ENCODE peak calls at places on chromosome 3, in five cellular contexts. R, H, V, B and S are unnamed samples.

GRCh38 chr3:184177767-184178306 is 3.2 kb downstream of the AP2M1 start:
- DNase-seq in H (no peak), B (no peak), V (no peak), R (no peak), S (no peak)

GRCh38 chr3:133466531-133467386 is 66.9 kb downstream of the BFSP2 start:
- DNase-seq in B (no peak), V (no peak), H (no peak), R (no peak), S (no peak)

GRCh38 chr3:50574280-50574831 is 5.0 kb downstream of the HEMK1 start:
- DNase-seq in H (no peak), V (no peak), R (no peak), B (no peak), S (no peak)

GRCh38 chr3:74066456-74066855 is 441.7 kb upstream of the PDZRN3 start:
- DNase-seq in B (no peak), H (no peak), V (no peak), R (no peak), S (no peak)

GRCh38 chr3:4071481-4072184 is 231.5 kb upstream of the SETMAR start:
- DNase-seq in H (no peak), R (no peak), B (no peak), V (no peak), S (no peak)

GRCh38 chr3:77693147-77693546 is 653.2 kb downstream of the ROBO2 start:
- DNase-seq in R (no peak), V (no peak), H (no peak), B (no peak), S (no peak)

GRCh38 chr3:186414735-186415419 is 52.8 kb upstream of the DGKG start:
- DNase-seq in H (no peak), V (no peak), B (no peak), R (no peak), S (no peak)

GRCh38 chr3:40152482-40153133 is 156.9 kb upstream of the EIF1B start:
- DNase-seq in H (no peak), V (no peak), B (no peak), R (no peak), S (no peak)

GRCh38 chr3:185063431-185063830 is 89.4 kb downstream of the C3orf70 start:
- DNase-seq in B (no peak), V (no peak), H (no peak), R (no peak), S (no peak)

GRCh38 chr3:117719316-117719926 is 1009.8 kb downstream of the TUSC7 start:
- DNase-seq in H (peak; percentile 8), B (no peak), V (peak; percentile 11), R (peak; percentile 36), S (peak; percentile 0)

DNA sequence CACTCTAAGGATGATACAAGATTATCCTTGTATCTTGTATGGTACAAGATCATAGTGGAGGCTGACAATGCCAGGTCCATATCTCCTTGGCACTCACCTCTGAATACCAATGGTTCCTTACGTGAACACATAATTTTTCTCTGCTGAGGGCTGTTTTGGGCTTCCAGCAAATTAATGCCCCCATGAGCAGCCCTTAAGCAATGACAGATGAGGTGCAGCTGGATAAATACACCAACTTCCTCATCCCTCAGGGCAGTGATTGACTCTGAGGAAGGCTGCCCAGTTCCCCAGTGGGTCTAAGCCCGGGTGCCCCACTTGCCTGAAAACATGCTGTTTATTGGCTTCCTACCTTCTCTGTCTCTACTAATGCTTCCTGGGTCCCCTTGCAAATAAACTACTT is 185.0 kb upstream of the TSC22D2 start:
- DNase-seq in B (no peak), H (no peak), R (no peak), V (no peak), S (no peak)
- TF ChIP-seq ZBTB33 in B (no peak), H (no peak), R (no peak), V (no peak), S (no peak)

GRCh38 chr3:119349353-119349752 is 55.2 kb downstream of the ARHGAP31 start:
- DNase-seq in V (no peak), H (no peak), B (no peak), R (no peak), S (no peak)

GRCh38 chr3:119346076-119346496 is 51.9 kb downstream of the ARHGAP31 start:
- DNase-seq in H (no peak), V (no peak), R (no peak), B (no peak), S (no peak)

GRCh38 chr3:119343719-119344118 is 49.5 kb downstream of the ARHGAP31 start:
- DNase-seq in V (no peak), B (no peak), R (no peak), H (no peak), S (no peak)

GRCh38 chr3:119350114-119350513 is 55.9 kb downstream of the ARHGAP31 start:
- DNase-seq in R (no peak), H (no peak), B (no peak), V (no peak), S (no peak)

DNA sequence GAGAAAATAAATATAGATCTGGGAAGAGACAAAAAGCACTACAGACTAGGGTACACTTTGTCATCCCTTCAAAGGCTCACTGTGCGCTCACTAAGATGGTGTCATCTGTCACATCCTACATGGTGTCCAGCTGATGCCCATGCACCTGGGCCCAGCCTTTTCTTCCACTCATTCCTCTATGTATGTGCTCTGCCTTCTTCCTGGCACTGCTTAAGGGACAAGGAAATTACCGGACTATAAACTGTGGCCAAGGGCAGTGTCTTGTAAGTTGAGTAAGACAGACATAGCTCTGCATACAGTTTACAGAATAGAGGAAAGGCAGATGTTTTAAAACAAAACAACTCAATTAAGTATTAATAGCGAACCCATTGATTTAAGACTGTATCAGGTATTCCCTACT is 52.9 kb downstream of the ARHGAP31 start:
- DNase-seq in R (no peak), H (no peak), B (no peak), V (no peak), S (no peak)
- TF ChIP-seq ZBTB33 in R (no peak), H (no peak), B (no peak), V (no peak), S (no peak)

DNA sequence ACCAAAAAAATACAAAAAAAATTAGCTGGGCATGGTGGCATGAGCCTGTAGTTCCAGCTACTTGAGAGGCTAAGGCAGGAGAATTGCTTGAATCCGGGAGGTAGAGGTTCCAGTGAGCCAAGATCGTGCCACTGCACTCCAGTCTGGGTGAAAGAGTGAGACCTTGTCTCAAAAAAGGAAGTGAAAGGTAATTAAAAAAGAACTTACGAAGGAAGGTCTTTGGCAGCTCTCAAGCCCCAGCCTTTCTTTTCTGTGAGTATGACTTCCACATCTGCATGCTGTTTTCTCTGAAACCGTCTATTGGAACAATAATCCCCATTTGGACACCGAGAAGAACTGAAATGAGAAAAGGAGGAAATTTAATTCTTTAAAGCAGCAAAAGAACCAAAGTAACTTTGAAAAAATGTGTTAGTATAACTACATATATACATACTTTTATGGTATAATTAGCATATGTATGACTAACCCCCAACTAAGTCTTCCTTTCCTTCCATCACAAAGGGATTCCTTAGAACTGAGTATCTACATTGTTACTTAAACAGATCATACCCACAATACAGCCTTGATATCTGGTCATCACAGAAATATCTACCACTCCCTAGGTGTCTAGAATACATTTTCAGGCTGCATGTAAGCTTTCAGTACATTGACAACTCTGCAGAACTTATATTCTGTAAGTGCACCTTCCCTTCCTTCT is 50.1 kb downstream of the SETD2 start:
- DNase-seq in H (no peak), R (no peak), V (no peak), B (peak; percentile 20), S (no peak)
- TF ChIP-seq ZBTB33 in H (no peak), R (no peak), V (no peak), B (no peak), S (no peak)

DNA sequence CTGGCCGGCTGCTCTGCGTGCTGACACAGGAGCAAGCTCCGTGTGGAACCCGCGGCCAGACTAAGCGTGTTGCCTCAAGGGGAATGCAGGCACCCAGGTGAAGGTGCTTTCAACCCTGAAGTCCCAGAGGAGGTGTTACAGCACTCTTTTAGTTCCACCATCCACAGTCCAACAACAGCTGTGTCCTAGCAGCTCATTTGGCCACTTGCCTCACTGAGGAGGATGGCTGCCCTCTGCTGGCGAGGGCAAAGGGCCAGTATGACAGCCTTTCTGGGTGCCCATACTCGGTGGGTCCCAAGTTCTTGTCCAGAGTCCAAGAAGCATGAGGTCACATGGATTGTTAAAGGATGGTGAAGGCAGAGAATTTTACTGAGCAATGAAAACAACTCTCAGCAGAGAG is 87.8 kb downstream of the C3orf85 start:
- DNase-seq in B (no peak), R (no peak), V (no peak), H (peak; percentile 12), S (peak; percentile 6)
- TF ChIP-seq ZBTB33 in B (no peak), R (no peak), V (no peak), H (no peak), S (no peak)

DNA sequence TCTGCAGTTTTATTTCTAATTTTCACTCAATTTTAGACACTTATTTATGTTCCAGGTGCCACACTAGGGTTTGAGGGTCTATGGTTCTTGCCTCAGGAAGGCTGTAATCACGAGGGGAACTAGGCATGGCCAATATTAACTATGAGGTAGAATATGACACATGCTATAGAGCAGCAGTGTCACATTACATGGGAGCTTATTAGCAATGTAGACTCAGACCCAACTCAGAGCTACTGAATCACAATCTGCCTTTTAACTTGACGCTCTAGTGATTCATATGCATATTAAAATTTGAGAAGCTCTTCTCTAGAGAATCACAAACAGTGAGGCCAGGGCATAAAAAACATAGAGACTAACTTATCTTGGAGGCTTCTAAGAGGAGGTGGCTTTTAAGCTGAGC is 32.8 kb upstream of the MRPL3 start:
- DNase-seq in B (no peak), H (no peak), V (no peak), R (no peak), S (no peak)
- TF ChIP-seq ZBTB33 in B (no peak), H (no peak), V (no peak), R (no peak), S (no peak)

GRCh38 chr3:171954644-171955365 is 84.6 kb upstream of the FNDC3B start:
- DNase-seq in R (peak; percentile 55), V (no peak), H (peak; percentile 54), B (no peak), S (no peak)
- TF ChIP-seq ZBTB33 in R (no peak), V (no peak), H (no peak), B (no peak), S (no peak)

DNA sequence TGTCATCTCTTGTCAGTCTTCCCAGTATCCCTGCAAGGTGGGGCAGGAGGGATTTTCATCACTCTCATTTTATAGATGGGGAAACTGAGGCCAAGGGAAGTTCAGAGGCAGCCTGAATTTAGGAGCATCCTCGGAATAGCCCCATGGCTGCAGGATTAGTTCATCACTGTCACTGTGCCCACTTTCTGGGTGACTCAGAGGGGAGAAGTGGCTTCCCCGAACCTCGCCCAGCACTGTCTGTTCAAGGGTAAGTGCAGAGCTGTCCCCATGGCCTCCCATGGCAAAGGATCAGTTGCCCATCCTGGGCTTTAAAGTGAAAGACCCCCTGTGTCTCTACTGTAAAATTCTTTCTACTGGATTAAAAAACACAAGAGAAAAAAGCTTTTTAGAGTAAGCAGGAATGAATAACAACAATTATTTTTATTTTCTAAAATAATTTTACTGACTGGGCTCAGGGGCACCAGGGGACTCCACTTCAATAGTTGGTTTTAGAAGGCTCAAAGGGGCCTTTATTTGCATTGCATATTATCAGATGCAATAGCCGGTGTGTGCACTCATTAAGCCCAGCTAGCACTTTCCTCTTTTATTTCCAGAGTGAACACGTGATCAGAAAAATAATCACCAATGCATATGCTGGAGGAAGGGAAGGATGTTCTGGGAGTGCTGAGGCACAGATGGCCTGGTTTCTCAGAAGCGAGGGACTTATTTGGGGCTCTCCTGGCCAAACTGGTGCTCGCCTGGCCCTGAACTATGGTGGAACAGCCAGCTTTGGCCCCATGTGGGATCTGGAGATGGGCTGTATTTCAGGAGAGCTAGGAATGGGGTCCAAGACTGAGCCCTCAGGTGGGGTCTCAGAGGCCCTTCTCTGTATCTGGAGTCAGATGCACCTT is 60.2 kb upstream of the SEC13 start:
- DNase-seq in B (no peak), R (no peak), V (no peak), H (no peak), S (no peak)
- TF ChIP-seq ZBTB33 in B (no peak), R (no peak), V (no peak), H (no peak), S (no peak)